ENCODE peak calls at places on chromosomes 1 and 21, in six cellular contexts. Y is cardiac muscle cell, J is psoas muscle, N is endodermal cell, T is A549, R is left ventricle myocardium inferior. O is an unnamed sample.

GRCh38 chr1:46991083-46991923 is 32.2 kb upstream of the CYP4X1 start:
- DNase-seq in Y (peak; percentile 27), J (no peak), N (peak; percentile 67), T (no peak), R (no peak), O (no peak)

GRCh38 chr1:217527151-217527550 is 103.7 kb downstream of the GPATCH2 start:
- DNase-seq in Y (no peak), J (no peak), N (no peak), T (no peak), R (no peak), O (no peak)

GRCh38 chr21:41754481-41754891 is 12.4 kb downstream of the RIPK4 start:
- DNase-seq in Y (no peak), J (no peak), N (peak; percentile 83), T (no peak), R (no peak), O (no peak)

GRCh38 chr1:156257711-156258110 is 9.9 kb upstream of the PAQR6 start:
- DNase-seq in Y (no peak), J (no peak), N (no peak), T (no peak), R (no peak), O (peak; percentile 44)

GRCh38 chr1:109113787-109114568 is at the start of gene ELAPOR1:
- DNase-seq in Y (peak; percentile 47), J (peak; percentile 43), N (peak; percentile 84), T (no peak), R (peak; percentile 33), O (peak; percentile 74)

GRCh38 chr1:37282763-37283162 is 191.6 kb upstream of the ZC3H12A start:
- DNase-seq in Y (no peak), J (no peak), N (no peak), T (no peak), R (no peak), O (no peak)

GRCh38 chr1:225426395-225427248 is 1.2 kb downstream of the LBR start:
- DNase-seq in Y (peak; percentile 35), J (peak; percentile 34), N (peak; percentile 75), T (peak; percentile 26), R (peak; percentile 24), O (peak; percentile 52)

GRCh38 chr1:115090547-115090946 is 1.2 kb upstream of the TSPAN2 start:
- DNase-seq in Y (peak; percentile 34), J (no peak), N (peak; percentile 79), T (no peak), R (peak; percentile 31), O (no peak)

GRCh38 chr1:47351305-47351704 is 17.7 kb downstream of the CMPK1 start:
- DNase-seq in Y (no peak), J (no peak), N (no peak), T (no peak), R (no peak), O (no peak)

GRCh38 chr1:43042773-43043470 is 84.3 kb upstream of the SLC2A1 start:
- DNase-seq in Y (no peak), J (no peak), N (no peak), T (no peak), R (no peak), O (no peak)

GRCh38 chr1:202017385-202018225 is 7.2 kb downstream of the ELF3 start:
- DNase-seq in Y (no peak), J (no peak), N (no peak), T (no peak), R (no peak), O (no peak)

GRCh38 chr1:62621907-62622306 is 24.6 kb downstream of the ANGPTL3 start:
- DNase-seq in Y (peak; percentile 89), J (peak; percentile 20), N (no peak), T (peak; percentile 34), R (no peak), O (no peak)

GRCh38 chr1:169109561-169110134 is 3.2 kb downstream of the ATP1B1 start:
- DNase-seq in Y (peak; percentile 96), J (no peak), N (peak; percentile 69), T (peak; percentile 83), R (peak; percentile 24), O (peak; percentile 70)

GRCh38 chr1:181704556-181704955 is 221.2 kb downstream of the CACNA1E start:
- DNase-seq in Y (no peak), J (no peak), N (no peak), T (no peak), R (no peak), O (no peak)

DNA sequence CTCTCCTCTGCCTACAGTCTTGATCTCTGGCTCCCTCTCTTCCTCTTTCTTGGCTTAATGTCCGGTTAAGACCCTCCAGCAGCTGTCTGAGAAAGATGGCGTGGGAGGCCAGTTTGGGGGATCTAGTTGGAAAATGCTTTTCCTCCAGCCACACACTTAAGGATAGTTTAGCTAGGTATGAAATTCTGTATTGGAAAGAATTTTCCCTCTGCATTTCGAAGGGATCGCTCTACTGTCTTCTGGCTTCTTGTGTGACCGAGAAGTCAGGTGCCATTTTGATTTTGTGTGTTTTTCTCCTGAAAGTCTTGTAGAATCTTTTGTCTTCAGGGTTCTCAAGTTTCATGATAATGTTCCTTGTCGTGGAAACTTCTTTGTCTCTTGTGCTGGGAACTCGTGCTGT is 28.0 kb downstream of the PRKCZ start:
- DNase-seq in Y (no peak), J (no peak), N (no peak), T (no peak), R (no peak), O (no peak)
- H3K4me3 ChIP-seq in Y (no peak overlapping the region), J (no peak overlapping the region), N (no peak overlapping the region), T (no peak overlapping the region), R (no peak overlapping the region), O (no peak overlapping the region)

GRCh38 chr1:26996665-26997064 is 3.2 kb downstream of the TRNP1 start:
- DNase-seq in Y (no peak), J (no peak), N (no peak), T (no peak), R (no peak), O (no peak)
- H3K4me1 ChIP-seq in Y (peaks cover 24% of the 10 kb centered on the region), J (peaks cover 7% of the 10 kb centered on the region), N (peaks cover 15% of the 10 kb centered on the region), T (peaks cover 71% of the 10 kb centered on the region), R (peaks cover 86% of the 10 kb centered on the region), O (peaks cover 27% of the 10 kb centered on the region)

DNA sequence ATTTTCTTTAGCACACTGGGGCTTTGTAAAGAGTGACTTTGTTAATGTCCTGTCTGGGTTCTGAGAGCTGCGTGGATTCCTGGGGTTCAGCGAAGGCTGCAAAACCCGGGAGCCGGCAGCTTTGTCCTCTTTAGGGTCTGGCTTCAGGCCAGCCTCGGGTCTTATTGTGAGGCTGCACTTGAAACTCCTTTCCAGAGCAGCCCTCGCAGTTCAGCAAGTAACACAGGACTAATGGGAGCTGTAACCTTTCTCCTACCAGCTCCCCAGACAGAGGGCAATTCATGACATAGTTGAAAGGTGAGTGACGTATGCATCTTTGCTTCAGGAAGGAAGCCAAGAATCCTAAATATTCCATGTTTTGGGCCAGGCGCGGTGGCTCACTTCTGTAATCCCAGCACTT is 1.4 kb downstream of the MTARC1 start:
- DNase-seq in Y (peak; percentile 21), J (no peak), N (peak; percentile 55), T (no peak), R (no peak), O (no peak)
- H3K4me3 ChIP-seq in Y (no peak overlapping the region), J (peak overlapping the region; percentile 75), N (no peak overlapping the region), T (no peak overlapping the region), R (no peak overlapping the region), O (no peak overlapping the region)

DNA sequence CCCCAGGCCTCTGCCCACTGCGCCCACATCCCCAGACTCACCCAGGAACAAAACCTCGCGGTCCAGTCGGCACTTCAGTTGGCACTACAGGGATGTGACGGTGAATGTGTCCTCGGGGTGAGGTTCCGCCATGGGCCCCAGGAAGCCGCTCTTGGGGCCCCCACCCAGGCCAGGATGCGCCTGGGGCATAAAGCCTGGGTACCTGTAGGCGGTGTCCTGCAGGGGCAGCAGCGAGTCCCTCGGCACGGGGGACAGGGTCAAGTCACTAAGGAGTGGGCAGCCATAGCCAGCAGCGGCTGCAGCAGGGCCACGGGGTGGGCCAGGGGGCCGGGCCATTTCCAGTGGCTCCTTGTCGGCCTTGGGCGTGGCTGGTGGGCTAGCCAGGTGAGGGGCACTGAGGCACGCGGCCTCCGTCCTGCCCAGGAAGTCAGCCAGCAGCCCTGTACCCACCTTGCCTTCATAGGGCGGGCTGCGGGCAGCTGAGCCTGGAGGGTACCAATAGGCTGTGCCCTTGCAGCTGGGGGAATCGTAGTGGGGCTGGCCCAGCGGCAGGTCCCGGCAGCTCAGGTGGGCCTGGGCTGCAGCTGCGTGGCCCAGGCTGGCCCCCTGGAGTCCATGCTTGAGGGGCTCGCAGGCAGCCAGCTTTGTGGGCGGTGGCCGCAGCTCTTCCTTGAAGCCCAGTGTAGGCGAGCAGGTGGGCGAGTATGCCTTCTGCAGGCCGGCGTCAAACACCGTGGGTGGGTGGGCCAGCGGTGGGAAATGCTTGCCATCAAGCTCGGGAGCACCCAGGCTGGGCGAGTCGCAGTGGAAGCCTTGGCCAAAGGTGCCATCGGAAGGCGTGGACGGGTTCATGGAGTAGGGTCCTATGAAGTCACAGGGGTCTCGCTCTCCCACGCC is 56.5 kb downstream of the AHDC1 start:
- DNase-seq in Y (no peak), J (no peak), N (no peak), T (no peak), R (peak; percentile 16), O (peak; percentile 56)
- H3K4me1 ChIP-seq in Y (peaks cover 15% of the 10 kb centered on the region), J (peaks cover 48% of the 10 kb centered on the region), N (peaks cover 5% of the 10 kb centered on the region), T (peaks cover 38% of the 10 kb centered on the region), R (peaks cover 52% of the 10 kb centered on the region), O (peaks cover 14% of the 10 kb centered on the region)

O was measured in SK-N-SH.